ENCODE peak calls at places on chromosome 11, in six cellular contexts. Q is ovary, G is GM23338, W is cardiac muscle cell, L is stomach, E is psoas muscle. N is an unnamed sample.

GRCh38 chr11:128913806-128914205 is 22.6 kb downstream of the KCNJ5 start:
- DNase-seq in Q (no peak), G (no peak), W (no peak), L (no peak), E (no peak), N (no peak)

GRCh38 chr11:134032501-134033091 is 36.3 kb upstream of the JAM3 start:
- DNase-seq in Q (peak; percentile 54), G (no peak), W (no peak), L (no peak), E (no peak), N (no peak)

GRCh38 chr11:119299416-119299815 is 17.5 kb downstream of the MCAM start:
- DNase-seq in Q (no peak), G (no peak), W (no peak), L (no peak), E (no peak), N (no peak)

GRCh38 chr11:114154271-114155047 is 94.9 kb downstream of the ZBTB16 start:
- DNase-seq in Q (no peak), G (no peak), W (no peak), L (no peak), E (peak; percentile 79), N (no peak)

GRCh38 chr11:42571486-42572230 is 740.1 kb upstream of the API5 start:
- DNase-seq in Q (no peak), G (no peak), W (no peak), L (no peak), E (no peak), N (no peak)

GRCh38 chr11:24351179-24351578 is 145.7 kb upstream of the LUZP2 start:
- DNase-seq in Q (no peak), G (no peak), W (no peak), L (no peak), E (no peak), N (no peak)

GRCh38 chr11:62770778-62771143 is 435 bp upstream of the TAF6L start:
- DNase-seq in Q (no peak), G (peak; percentile 59), W (no peak), L (no peak), E (peak; percentile 63), N (no peak)

GRCh38 chr11:121466063-121466794 is 13.5 kb upstream of the SORL1-AS1 start:
- DNase-seq in Q (peak; percentile 91), G (peak; percentile 90), W (peak; percentile 65), L (peak; percentile 92), E (peak; percentile 89), N (no peak)

GRCh38 chr11:73141031-73141308 is 1.1 kb downstream of the FCHSD2 start:
- DNase-seq in Q (no peak), G (no peak), W (peak; percentile 18), L (no peak), E (peak; percentile 65), N (no peak)

GRCh38 chr11:122069946-122070345 is 46.1 kb downstream of the BLID start:
- DNase-seq in Q (peak; percentile 40), G (peak; percentile 49), W (peak; percentile 59), L (peak; percentile 28), E (peak; percentile 57), N (no peak)

GRCh38 chr11:15627560-15627959 is 512.8 kb downstream of the INSC start:
- DNase-seq in Q (no peak), G (no peak), W (no peak), L (no peak), E (no peak), N (no peak)

GRCh38 chr11:130413383-130414106 is 14.9 kb downstream of the ADAMTS8 start:
- DNase-seq in Q (no peak), G (no peak), W (no peak), L (no peak), E (peak; percentile 38), N (no peak)

GRCh38 chr11:96506953-96507354 is 117.1 kb downstream of the JRKL start:
- DNase-seq in Q (no peak), G (peak; percentile 30), W (no peak), L (no peak), E (no peak), N (no peak)

GRCh38 chr11:127859941-127860354 is 727.4 kb downstream of the ETS1 start:
- DNase-seq in Q (no peak), G (no peak), W (no peak), L (no peak), E (no peak), N (no peak)

GRCh38 chr11:69374110-69374981 is 80.4 kb downstream of the MYEOV start:
- DNase-seq in Q (peak; percentile 7), G (no peak), W (no peak), L (peak; percentile 22), E (peak; percentile 32), N (no peak)

GRCh38 chr11:129117595-129118350 is 74.4 kb downstream of the ARHGAP32 start:
- DNase-seq in Q (peak; percentile 39), G (peak; percentile 74), W (peak; percentile 61), L (peak; percentile 29), E (no peak), N (peak; percentile 50)

GRCh38 chr11:76892305-76892704 is 31.6 kb downstream of the ACER3 start:
- DNase-seq in Q (no peak), G (no peak), W (no peak), L (no peak), E (no peak), N (no peak)

GRCh38 chr11:1138053-1138452 is 19.7 kb upstream of the MUC5AC start:
- DNase-seq in Q (no peak), G (no peak), W (no peak), L (no peak), E (no peak), N (no peak)

GRCh38 chr11:27357250-27357649 is 5.8 kb downstream of the CCDC34 start:
- DNase-seq in Q (no peak), G (no peak), W (no peak), L (peak; percentile 44), E (no peak), N (no peak)

GRCh38 chr11:76613901-76614300 is 56.6 kb downstream of the LRRC32 start:
- DNase-seq in Q (no peak), G (no peak), W (no peak), L (no peak), E (no peak), N (no peak)

DNA sequence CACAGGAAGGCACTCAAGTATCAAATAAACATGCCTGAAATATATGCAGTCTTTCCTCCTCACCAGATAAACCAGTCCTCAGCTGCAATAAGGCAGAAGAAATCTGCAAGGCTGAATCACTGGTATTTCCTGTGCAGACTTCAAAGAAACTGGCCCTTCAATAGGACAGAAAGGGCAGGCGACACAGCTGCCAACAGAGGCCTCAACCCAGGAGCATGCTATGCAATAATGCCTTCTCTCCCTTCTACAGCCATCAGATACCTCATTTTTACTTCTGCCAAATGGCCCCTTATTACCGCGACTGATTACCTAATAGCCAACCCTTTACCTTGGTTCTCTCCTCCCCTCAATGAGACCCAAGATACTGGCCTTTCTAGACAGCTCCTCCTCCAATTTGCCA is 8.0 kb downstream of the NUMA1 start:
- DNase-seq in Q (no peak), G (peak; percentile 12), W (no peak), L (no peak), E (no peak), N (no peak)
- H3K27ac ChIP-seq in Q (no peak overlapping the region), G (peak overlapping the region; percentile 59), W (peak overlapping the region; percentile 55), L (no peak overlapping the region), E (peak overlapping the region; percentile 39), N (no peak overlapping the region)

GRCh38 chr11:115275045-115275444 is 229.2 kb downstream of the CADM1 start:
- DNase-seq in Q (no peak), G (no peak), W (no peak), L (no peak), E (no peak), N (no peak)

GRCh38 chr11:115276182-115276581 is 228.0 kb downstream of the CADM1 start:
- DNase-seq in Q (no peak), G (no peak), W (no peak), L (no peak), E (no peak), N (no peak)

GRCh38 chr11:115276799-115277198 is 227.4 kb downstream of the CADM1 start:
- DNase-seq in Q (no peak), G (no peak), W (no peak), L (no peak), E (no peak), N (no peak)

GRCh38 chr11:115284766-115285165 is 219.4 kb downstream of the CADM1 start:
- DNase-seq in Q (no peak), G (no peak), W (no peak), L (no peak), E (no peak), N (no peak)

DNA sequence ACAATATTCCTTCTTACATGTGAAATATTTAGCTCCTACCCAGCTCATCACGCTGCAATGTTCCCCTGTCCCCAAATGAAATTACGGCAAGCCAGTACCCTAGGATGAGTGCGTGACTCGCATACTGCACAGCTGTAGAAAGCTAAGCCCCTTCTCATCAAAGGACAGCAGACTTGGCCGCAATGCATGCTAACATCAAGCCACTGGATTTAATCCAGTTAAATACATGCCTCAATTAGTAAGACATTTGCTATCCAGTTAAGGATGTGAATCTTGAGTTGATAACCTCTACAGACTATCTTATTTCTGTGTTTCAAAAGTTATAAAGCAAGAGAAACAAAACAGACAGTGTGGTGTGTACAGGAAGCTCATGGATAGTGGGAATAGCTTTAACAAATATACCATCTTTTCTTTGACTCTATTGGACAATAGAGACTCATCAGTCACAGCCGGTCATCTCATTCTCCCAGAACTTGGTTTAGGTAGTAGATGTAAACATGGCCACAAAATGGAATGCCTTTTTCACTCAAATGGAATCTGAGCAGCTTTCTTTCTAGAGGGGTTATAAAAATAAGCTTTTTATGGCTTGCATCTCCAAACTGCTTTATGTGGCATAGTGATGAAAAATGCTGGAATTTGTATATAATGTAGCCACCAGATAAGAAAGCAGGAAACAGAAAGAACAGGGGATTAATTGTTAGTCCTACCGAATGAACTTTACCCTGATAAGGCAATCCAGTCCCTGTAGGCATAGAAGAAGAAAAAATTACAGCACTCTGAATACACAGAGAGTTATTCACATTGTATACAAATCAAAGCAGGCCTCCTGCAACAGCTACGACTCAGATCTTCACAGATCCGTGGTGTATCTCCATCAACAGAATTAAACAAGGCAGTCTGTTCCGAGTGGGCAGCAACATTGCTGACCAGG is 224.1 kb downstream of the CADM1 start:
- DNase-seq in Q (no peak), G (no peak), W (no peak), L (no peak), E (no peak), N (no peak)
- H3K27ac ChIP-seq in Q (no peak overlapping the region), G (no peak overlapping the region), W (no peak overlapping the region), L (no peak overlapping the region), E (no peak overlapping the region), N (no peak overlapping the region)

GRCh38 chr11:14362613-14363012 is 3.6 kb upstream of the RRAS2 start:
- DNase-seq in Q (no peak), G (no peak), W (no peak), L (no peak), E (no peak), N (no peak)

GRCh38 chr11:14359573-14360031 is 619 bp upstream of the RRAS2 start:
- DNase-seq in Q (no peak), G (no peak), W (no peak), L (no peak), E (no peak), N (no peak)

GRCh38 chr11:14364322-14364721 is 5.3 kb upstream of the RRAS2 start:
- DNase-seq in Q (no peak), G (no peak), W (no peak), L (no peak), E (peak; percentile 57), N (no peak)

GRCh38 chr11:14360976-14361375 is 2.0 kb upstream of the RRAS2 start:
- DNase-seq in Q (no peak), G (no peak), W (no peak), L (no peak), E (no peak), N (no peak)

GRCh38 chr11:14361951-14362350 is 3.0 kb upstream of the RRAS2 start:
- DNase-seq in Q (no peak), G (no peak), W (no peak), L (no peak), E (no peak), N (no peak)
- H3K27ac ChIP-seq in Q (no peak overlapping the region), G (no peak overlapping the region), W (no peak overlapping the region), L (no peak overlapping the region), E (peak overlapping the region; percentile 87), N (no peak overlapping the region)

GRCh38 chr11:61534901-61535839 is 26.6 kb downstream of the LRRC10B start:
- DNase-seq in Q (no peak), G (no peak), W (no peak), L (no peak), E (no peak), N (no peak)
- H3K27ac ChIP-seq in Q (no peak overlapping the region), G (no peak overlapping the region), W (no peak overlapping the region), L (no peak overlapping the region), E (no peak overlapping the region), N (no peak overlapping the region)